ENCODE peak calls at places on chromosome 2, in five cellular contexts. N is posterior cingulate gyrus, D is MM.1S, S is glomerular endothelial cell, U is GM12865. J is an unnamed sample.

GRCh38 chr2:203623616-203624015 is 82.8 kb upstream of the CD28 start:
- DNase-seq in N (no peak), D (no peak), S (no peak), U (no peak), J (no peak)

GRCh38 chr2:236654496-236654895 is 84.9 kb downstream of the ACKR3 start:
- DNase-seq in N (no peak), D (no peak), S (no peak), U (no peak), J (no peak)

GRCh38 chr2:5911801-5912200 is 219.6 kb downstream of the SOX11 start:
- DNase-seq in N (no peak), D (no peak), S (no peak), U (no peak), J (no peak)

GRCh38 chr2:26640331-26640745 is 828 bp downstream of the CIB4 start:
- DNase-seq in N (no peak), D (no peak), S (no peak), U (no peak), J (no peak)

GRCh38 chr2:211093743-211094303 is 537.4 kb downstream of the CPS1 start:
- DNase-seq in N (no peak), D (peak), S (no peak), U (peak), J (no peak)

GRCh38 chr2:235779444-235779896 is 285.6 kb downstream of the AGAP1 start:
- DNase-seq in N (peak), D (peak), S (no peak), U (peak), J (peak)

GRCh38 chr2:147177449-147177848 is 667.4 kb upstream of the ACVR2A start:
- DNase-seq in N (no peak), D (no peak), S (no peak), U (no peak), J (no peak)

GRCh38 chr2:217746741-217747287 is 256.0 kb downstream of the TNS1 start:
- DNase-seq in N (no peak), D (no peak), S (no peak), U (no peak), J (no peak)

GRCh38 chr2:70086278-70086837 is 919 bp upstream of the PCBP1 start:
- DNase-seq in N (peak), D (peak), S (peak), U (peak), J (peak)